ENCODE peak calls at places on chromosomes 12 and 14, in nine cellular contexts. One of them, this sample, is unnamed.
A peak's percentile ranks its signal among the peaks of the same experiment; 100 is the strongest.

GRCh38 chr12:70828391-70828790 is 92.1 kb downstream of the PTPRR start:
- DNase-seq in left ventricle myocardium inferior: no peak
- DNase-seq in ovary: no peak
- DNase-seq in left lung: no peak
- DNase-seq in right atrium auricular region: no peak
- DNase-seq in CD8-positive, alpha-beta memory T cell: no peak
- DNase-seq in OCI-LY7: no peak
- DNase-seq in HepG2: no peak
- DNase-seq in suprapubic skin: no peak
- DNase-seq in this sample: no peak

GRCh38 chr14:105891631-105892452 is 365.5 kb downstream of the TMEM121 start:
- DNase-seq in left ventricle myocardium inferior: peak; percentile 10
- DNase-seq in ovary: peak; percentile 10
- DNase-seq in left lung: peak; percentile 53
- DNase-seq in right atrium auricular region: no peak
- DNase-seq in CD8-positive, alpha-beta memory T cell: peak; percentile 25
- DNase-seq in OCI-LY7: no peak
- DNase-seq in HepG2: no peak
- DNase-seq in suprapubic skin: no peak
- DNase-seq in this sample: no peak

GRCh38 chr14:74438351-74438915 is 12.4 kb upstream of the SYNDIG1L start:
- DNase-seq in left ventricle myocardium inferior: no peak
- DNase-seq in ovary: no peak
- DNase-seq in left lung: no peak
- DNase-seq in right atrium auricular region: no peak
- DNase-seq in CD8-positive, alpha-beta memory T cell: no peak
- DNase-seq in OCI-LY7: no peak
- DNase-seq in HepG2: no peak
- DNase-seq in suprapubic skin: no peak
- DNase-seq in this sample: no peak

GRCh38 chr12:29762637-29763300 is 21.0 kb downstream of the TMTC1 start:
- DNase-seq in left ventricle myocardium inferior: peak; percentile 64
- DNase-seq in ovary: no peak
- DNase-seq in left lung: no peak
- DNase-seq in right atrium auricular region: peak; percentile 66
- DNase-seq in CD8-positive, alpha-beta memory T cell: no peak
- DNase-seq in OCI-LY7: no peak
- DNase-seq in HepG2: no peak
- DNase-seq in suprapubic skin: no peak
- DNase-seq in this sample: no peak

GRCh38 chr14:61332658-61333029 is 11.3 kb downstream of the PRKCH start:
- DNase-seq in left ventricle myocardium inferior: no peak
- DNase-seq in ovary: no peak
- DNase-seq in left lung: no peak
- DNase-seq in right atrium auricular region: no peak
- DNase-seq in CD8-positive, alpha-beta memory T cell: no peak
- DNase-seq in OCI-LY7: no peak
- DNase-seq in HepG2: peak; percentile 27
- DNase-seq in suprapubic skin: no peak
- DNase-seq in this sample: no peak

GRCh38 chr12:77995436-77996167 is 164.9 kb downstream of the NAV3 start:
- DNase-seq in left ventricle myocardium inferior: no peak
- DNase-seq in ovary: no peak
- DNase-seq in left lung: no peak
- DNase-seq in right atrium auricular region: no peak
- DNase-seq in CD8-positive, alpha-beta memory T cell: no peak
- DNase-seq in OCI-LY7: no peak
- DNase-seq in HepG2: no peak
- DNase-seq in suprapubic skin: no peak
- DNase-seq in this sample: no peak

GRCh38 chr14:34460841-34461240 is 1.2 kb downstream of the SPTSSA start:
- DNase-seq in left ventricle myocardium inferior: no peak
- DNase-seq in ovary: no peak
- DNase-seq in left lung: no peak
- DNase-seq in right atrium auricular region: no peak
- DNase-seq in CD8-positive, alpha-beta memory T cell: no peak
- DNase-seq in OCI-LY7: no peak
- DNase-seq in HepG2: peak; percentile 73
- DNase-seq in suprapubic skin: no peak
- DNase-seq in this sample: no peak

GRCh38 chr12:91496337-91496736 is 313.7 kb upstream of the DCN start:
- DNase-seq in left ventricle myocardium inferior: no peak
- DNase-seq in ovary: no peak
- DNase-seq in left lung: no peak
- DNase-seq in right atrium auricular region: no peak
- DNase-seq in CD8-positive, alpha-beta memory T cell: no peak
- DNase-seq in OCI-LY7: no peak
- DNase-seq in HepG2: no peak
- DNase-seq in suprapubic skin: no peak
- DNase-seq in this sample: peak; percentile 44

GRCh38 chr14:94509356-94509755 is at the start of gene SERPINA12:
- DNase-seq in left ventricle myocardium inferior: no peak
- DNase-seq in ovary: no peak
- DNase-seq in left lung: no peak
- DNase-seq in right atrium auricular region: peak; percentile 26
- DNase-seq in CD8-positive, alpha-beta memory T cell: no peak
- DNase-seq in OCI-LY7: no peak
- DNase-seq in HepG2: no peak
- DNase-seq in suprapubic skin: no peak
- DNase-seq in this sample: no peak

GRCh38 chr12:93868771-93869170 is 191.6 kb downstream of the CRADD start:
- DNase-seq in left ventricle myocardium inferior: no peak
- DNase-seq in ovary: no peak
- DNase-seq in left lung: no peak
- DNase-seq in right atrium auricular region: no peak
- DNase-seq in CD8-positive, alpha-beta memory T cell: no peak
- DNase-seq in OCI-LY7: no peak
- DNase-seq in HepG2: no peak
- DNase-seq in suprapubic skin: no peak
- DNase-seq in this sample: no peak

GRCh38 chr12:93873561-93873960 is 196.4 kb downstream of the CRADD start:
- DNase-seq in left ventricle myocardium inferior: no peak
- DNase-seq in ovary: no peak
- DNase-seq in left lung: no peak
- DNase-seq in right atrium auricular region: no peak
- DNase-seq in CD8-positive, alpha-beta memory T cell: no peak
- DNase-seq in OCI-LY7: no peak
- DNase-seq in HepG2: no peak
- DNase-seq in suprapubic skin: no peak
- DNase-seq in this sample: no peak

GRCh38 chr12:93865751-93866150 is 188.6 kb downstream of the CRADD start:
- DNase-seq in left ventricle myocardium inferior: no peak
- DNase-seq in ovary: no peak
- DNase-seq in left lung: no peak
- DNase-seq in right atrium auricular region: no peak
- DNase-seq in CD8-positive, alpha-beta memory T cell: no peak
- DNase-seq in OCI-LY7: no peak
- DNase-seq in HepG2: no peak
- DNase-seq in suprapubic skin: no peak
- DNase-seq in this sample: no peak

GRCh38 chr12:93875157-93875556 is 198.0 kb downstream of the CRADD start:
- DNase-seq in left ventricle myocardium inferior: no peak
- DNase-seq in ovary: no peak
- DNase-seq in left lung: no peak
- DNase-seq in right atrium auricular region: no peak
- DNase-seq in CD8-positive, alpha-beta memory T cell: no peak
- DNase-seq in OCI-LY7: no peak
- DNase-seq in HepG2: no peak
- DNase-seq in suprapubic skin: no peak
- DNase-seq in this sample: no peak

DNA sequence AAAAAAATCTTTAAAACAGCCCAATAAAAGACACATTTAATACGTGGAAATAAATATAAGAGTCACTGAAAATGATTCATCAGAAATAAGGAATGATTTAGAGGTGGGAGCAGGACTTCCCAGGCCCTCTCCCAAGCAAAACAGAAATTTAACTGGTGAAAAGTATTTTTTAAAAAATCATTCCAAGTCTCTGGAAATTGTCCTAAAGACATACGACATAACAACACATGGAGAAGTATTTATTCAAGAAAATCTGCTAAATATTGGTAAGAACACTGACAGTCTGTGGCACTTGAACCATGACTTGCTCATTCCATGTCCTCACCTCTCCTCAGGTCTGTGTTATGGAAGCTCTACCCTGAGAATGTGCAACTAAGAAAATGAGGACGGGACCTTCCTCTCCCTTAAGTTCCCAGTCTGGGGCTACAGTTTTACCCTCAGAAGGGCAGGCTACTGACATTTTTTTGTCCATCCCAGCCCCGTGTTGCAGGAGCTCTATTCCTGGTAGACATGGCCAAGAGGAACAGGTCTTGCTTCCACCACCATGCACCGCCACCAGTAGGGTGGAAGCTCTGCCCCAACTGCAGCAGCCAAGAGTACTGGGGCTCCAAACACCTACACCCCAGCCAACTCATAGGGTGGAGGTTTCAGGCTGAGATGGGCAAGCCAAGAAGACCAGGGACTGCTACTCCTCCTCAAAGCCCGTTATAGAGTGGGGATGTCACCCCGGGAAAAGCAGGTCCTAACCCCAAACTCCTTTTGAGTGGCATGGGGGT is 193.0 kb downstream of the CRADD start:
- DNase-seq in left ventricle myocardium inferior: no peak
- DNase-seq in ovary: no peak
- DNase-seq in left lung: no peak
- DNase-seq in right atrium auricular region: no peak
- DNase-seq in CD8-positive, alpha-beta memory T cell: no peak
- DNase-seq in OCI-LY7: no peak
- DNase-seq in HepG2: no peak
- DNase-seq in suprapubic skin: no peak
- DNase-seq in this sample: no peak
- H3K9me3 ChIP-seq in left ventricle myocardium inferior: peaks cover 79% of the 10 kb centered on the region
- H3K9me3 ChIP-seq in ovary: peaks cover 9% of the 10 kb centered on the region
- H3K9me3 ChIP-seq in left lung: peaks cover 86% of the 10 kb centered on the region
- H3K9me3 ChIP-seq in right atrium auricular region: peaks cover 64% of the 10 kb centered on the region
- H3K9me3 ChIP-seq in CD8-positive, alpha-beta memory T cell: peaks cover 11% of the 10 kb centered on the region
- H3K9me3 ChIP-seq in OCI-LY7: peaks cover 9% of the 10 kb centered on the region
- H3K9me3 ChIP-seq in HepG2: peaks cover 24% of the 10 kb centered on the region
- H3K9me3 ChIP-seq in suprapubic skin: peaks cover 39% of the 10 kb centered on the region
- H3K9me3 ChIP-seq in this sample: no peaks in the 10 kb centered on the region

DNA sequence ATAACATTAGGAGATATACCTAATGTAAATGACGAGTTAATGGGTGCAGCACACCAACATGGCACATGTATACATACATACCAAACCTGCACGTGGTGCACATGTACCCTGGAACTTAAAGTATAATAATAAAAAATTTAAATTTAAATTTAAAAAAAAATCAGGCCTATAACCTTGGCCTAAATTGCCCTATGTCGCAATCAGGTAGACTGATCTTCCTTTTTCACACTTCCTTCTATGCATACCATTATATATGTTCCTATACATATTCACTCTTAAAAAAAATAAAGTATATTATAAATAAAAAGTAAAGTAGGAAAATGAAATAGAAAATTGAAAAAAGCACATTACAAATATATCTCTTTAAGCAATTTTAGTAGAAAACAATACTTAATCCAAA is 117.7 kb upstream of the GARIN2 start:
- DNase-seq in left ventricle myocardium inferior: no peak
- DNase-seq in ovary: no peak
- DNase-seq in left lung: no peak
- DNase-seq in right atrium auricular region: no peak
- DNase-seq in CD8-positive, alpha-beta memory T cell: no peak
- DNase-seq in OCI-LY7: no peak
- DNase-seq in HepG2: no peak
- DNase-seq in suprapubic skin: no peak
- DNase-seq in this sample: no peak
- H3K27ac ChIP-seq in left ventricle myocardium inferior: no peak overlapping the region
- H3K27ac ChIP-seq in ovary: no peak overlapping the region
- H3K27ac ChIP-seq in left lung: no peak overlapping the region
- H3K27ac ChIP-seq in right atrium auricular region: no peak overlapping the region
- H3K27ac ChIP-seq in CD8-positive, alpha-beta memory T cell: no peak overlapping the region
- H3K27ac ChIP-seq in OCI-LY7: no peak overlapping the region
- H3K27ac ChIP-seq in HepG2: no peak overlapping the region
- H3K27ac ChIP-seq in suprapubic skin: no peak overlapping the region
- H3K27ac ChIP-seq in this sample: no peak overlapping the region

GRCh38 chr12:37672655-37673260 is 643.8 kb upstream of the ALG10B start:
- DNase-seq in left ventricle myocardium inferior: no peak
- DNase-seq in ovary: no peak
- DNase-seq in left lung: no peak
- DNase-seq in right atrium auricular region: no peak
- DNase-seq in CD8-positive, alpha-beta memory T cell: no peak
- DNase-seq in OCI-LY7: peak; percentile 0
- DNase-seq in HepG2: no peak
- DNase-seq in suprapubic skin: no peak
- DNase-seq in this sample: no peak
- H3K9me3 ChIP-seq in left ventricle myocardium inferior: peaks cover 32% of the 10 kb centered on the region
- H3K9me3 ChIP-seq in ovary: no peaks in the 10 kb centered on the region
- H3K9me3 ChIP-seq in left lung: peaks cover 27% of the 10 kb centered on the region
- H3K9me3 ChIP-seq in right atrium auricular region: no peaks in the 10 kb centered on the region
- H3K9me3 ChIP-seq in CD8-positive, alpha-beta memory T cell: no peaks in the 10 kb centered on the region
- H3K9me3 ChIP-seq in OCI-LY7: no peaks in the 10 kb centered on the region
- H3K9me3 ChIP-seq in HepG2: peaks cover 97% of the 10 kb centered on the region
- H3K9me3 ChIP-seq in suprapubic skin: no peaks in the 10 kb centered on the region
- H3K9me3 ChIP-seq in this sample: no peaks in the 10 kb centered on the region

DNA sequence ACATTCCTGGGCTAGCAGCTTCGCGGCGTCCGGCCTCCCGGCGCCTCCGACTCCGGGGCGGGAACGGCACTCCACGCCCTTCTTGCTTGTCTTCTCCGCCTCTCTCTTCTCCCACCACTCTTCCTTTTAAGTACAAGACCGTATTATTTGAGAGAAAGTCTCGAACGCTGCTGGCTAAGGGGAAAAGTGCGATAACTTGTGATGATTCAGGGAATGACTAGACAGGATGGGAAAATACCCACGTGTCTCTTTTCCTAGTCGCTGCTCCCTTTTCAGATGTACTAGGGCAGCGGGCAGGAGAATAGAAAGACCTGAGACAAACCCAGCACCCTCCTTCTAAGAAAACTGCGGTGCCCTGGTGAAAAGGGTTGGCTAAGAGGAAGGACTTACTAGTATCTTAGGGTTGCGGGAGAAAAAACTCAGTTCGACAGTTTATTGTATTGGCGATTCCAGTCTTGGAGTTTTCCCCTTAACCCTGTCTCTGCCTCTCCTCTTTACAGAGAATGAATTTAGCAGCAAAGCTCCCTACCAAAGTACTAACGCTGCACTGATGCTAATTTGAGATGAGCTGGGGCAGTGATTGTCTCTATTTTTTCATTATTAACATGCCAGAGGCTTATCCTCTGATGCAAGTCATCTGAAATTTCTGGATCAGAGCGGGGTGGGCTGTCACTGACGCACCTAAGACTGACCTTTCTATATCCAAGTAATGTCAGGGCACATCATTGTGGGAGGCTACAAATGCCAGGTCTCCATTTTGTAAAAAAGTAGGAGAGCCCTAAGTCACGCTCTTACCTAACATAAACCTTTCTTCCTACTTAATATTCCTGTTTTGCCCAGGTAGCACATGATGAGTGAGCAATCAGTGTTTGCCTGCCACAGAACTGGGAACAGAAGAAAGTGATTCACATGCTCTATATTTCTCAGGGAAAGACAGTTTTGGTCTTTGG is 810 bp upstream of the PAWR start:
- DNase-seq in left ventricle myocardium inferior: no peak
- DNase-seq in ovary: peak; percentile 58
- DNase-seq in left lung: no peak
- DNase-seq in right atrium auricular region: no peak
- DNase-seq in CD8-positive, alpha-beta memory T cell: no peak
- DNase-seq in OCI-LY7: no peak
- DNase-seq in HepG2: peak; percentile 39
- DNase-seq in suprapubic skin: peak; percentile 65
- DNase-seq in this sample: peak; percentile 61
- H3K27ac ChIP-seq in left ventricle myocardium inferior: peak overlapping the region; percentile 79
- H3K27ac ChIP-seq in ovary: peak overlapping the region; percentile 92
- H3K27ac ChIP-seq in left lung: peak overlapping the region; percentile 89
- H3K27ac ChIP-seq in right atrium auricular region: no peak overlapping the region
- H3K27ac ChIP-seq in CD8-positive, alpha-beta memory T cell: no peak overlapping the region
- H3K27ac ChIP-seq in OCI-LY7: no peak overlapping the region
- H3K27ac ChIP-seq in HepG2: peak overlapping the region; percentile 83
- H3K27ac ChIP-seq in suprapubic skin: peak overlapping the region; percentile 93
- H3K27ac ChIP-seq in this sample: peak overlapping the region; percentile 91

This sample was measured in small intestine.